ENCODE peak calls at places on chromosomes 16 and 17, in nine cellular contexts. O is A549, Z is astrocyte of the cerebellum, X is fibroblast of lung, P is HCT116, E is choroid plexus epithelial cell, Q is ovary, D is stomach, N is osteoblast. U is an unnamed sample.

GRCh38 chr17:62592305-62593099 is 35.0 kb upstream of the MRC2 start:
- DNase-seq in X (no peak), E (peak), Q (no peak), D (no peak), Z (no peak), N (no peak), P (no peak), O (peak), U (peak)

GRCh38 chr17:28274591-28275265 is 44.3 kb upstream of the TMEM97 start:
- DNase-seq in X (no peak), Z (no peak), P (no peak), D (no peak), Q (no peak), O (no peak), N (peak), E (no peak), U (no peak)

GRCh38 chr17:62898239-62898864 is 67.7 kb upstream of the TANC2 start:
- DNase-seq in X (no peak), Q (peak), E (peak), O (no peak), P (no peak), Z (no peak), D (no peak), N (peak), U (peak)

GRCh38 chr16:13527332-13527731 is 392.6 kb upstream of the ERCC4 start:
- DNase-seq in D (no peak), E (no peak), Z (no peak), O (no peak), P (no peak), X (no peak), Q (no peak), N (no peak), U (no peak)

GRCh38 chr17:48503747-48504146 is 27.1 kb downstream of the HOXB1 start:
- DNase-seq in Q (no peak), X (no peak), N (no peak), Z (no peak), E (no peak), O (no peak), P (no peak), D (no peak), U (no peak)

GRCh38 chr17:44473367-44473766 is 29.8 kb downstream of the GPATCH8 start:
- DNase-seq in O (no peak), P (no peak), Q (no peak), E (no peak), D (no peak), N (peak), Z (no peak), X (no peak), U (no peak)

GRCh38 chr17:41697122-41697962 is 8.7 kb downstream of the EIF1 start:
- DNase-seq in O (no peak), P (no peak), D (peak), E (peak), Z (no peak), Q (peak), X (peak), N (peak), U (peak)

GRCh38 chr17:66904760-66905637 is 59.5 kb upstream of the CACNG4 start:
- DNase-seq in E (peak), Q (peak), P (no peak), N (peak), D (peak), X (peak), Z (peak), O (peak), U (peak)

GRCh38 chr17:19502517-19502916 is 31.1 kb upstream of the SLC47A1 start:
- DNase-seq in X (no peak), Z (no peak), Q (no peak), E (no peak), P (no peak), O (no peak), N (no peak), D (no peak), U (no peak)

GRCh38 chr17:46979023-46979870 is at the start of gene RPRML:
- DNase-seq in O (peak), D (peak), N (peak), E (peak), Q (peak), Z (no peak), X (no peak), P (no peak), U (peak)

GRCh38 chr17:50262001-50262794 is 12.1 kb upstream of the TMEM92 start:
- DNase-seq in E (no peak), Q (no peak), O (no peak), N (peak), P (no peak), D (no peak), X (no peak), Z (no peak), U (no peak)

GRCh38 chr16:49859139-49859947 is 3.4 kb upstream of the ZNF423 start:
- DNase-seq in N (peak), Q (peak), D (no peak), X (no peak), O (no peak), P (no peak), E (no peak), Z (no peak), U (peak)

GRCh38 chr16:25110392-25110947 is 1.1 kb upstream of the LCMT1 start:
- DNase-seq in O (peak), Q (no peak), X (peak), N (no peak), E (peak), P (no peak), D (no peak), Z (no peak), U (no peak)

GRCh38 chr16:8874388-8874787 is 5.6 kb upstream of the CARHSP1 start:
- DNase-seq in D (no peak), E (no peak), N (peak), P (no peak), O (no peak), Z (no peak), X (peak), Q (no peak), U (peak)

GRCh38 chr17:27400991-27401390 is 55.3 kb upstream of the KSR1 start:
- DNase-seq in Q (no peak), E (no peak), N (no peak), O (no peak), D (peak), Z (no peak), X (no peak), P (no peak), U (no peak)

GRCh38 chr17:77774182-77774581 is 184.3 kb upstream of the TNRC6C start:
- DNase-seq in E (no peak), N (peak), D (no peak), O (no peak), P (no peak), X (no peak), Q (no peak), Z (no peak), U (no peak)

GRCh38 chr16:65509172-65509571 is 387.3 kb upstream of the CDH11 start:
- DNase-seq in Z (no peak), D (no peak), N (no peak), P (no peak), Q (no peak), X (no peak), O (no peak), E (no peak), U (no peak)

GRCh38 chr16:2475413-2476344 is 752 bp downstream of the TBC1D24 start:
- DNase-seq in P (no peak), X (no peak), D (peak), Q (no peak), E (no peak), N (no peak), Z (no peak), O (no peak), U (no peak)

GRCh38 chr17:38669520-38669919 is 5.2 kb downstream of the EPOP start:
- DNase-seq in Q (no peak), O (no peak), X (no peak), N (peak), D (no peak), E (no peak), P (no peak), Z (no peak), U (no peak)

GRCh38 chr16:28053461-28053860 is 10.1 kb downstream of the GSG1L start:
- DNase-seq in N (peak), O (no peak), Z (no peak), E (no peak), Q (no peak), X (no peak), D (no peak), P (no peak), U (no peak)

GRCh38 chr16:78748471-78748929 is 649.0 kb downstream of the WWOX start:
- DNase-seq in Q (no peak), O (no peak), D (no peak), X (no peak), P (no peak), N (no peak), Z (no peak), E (no peak), U (no peak)

GRCh38 chr17:40371261-40371929 is 6.9 kb upstream of the GJD3 start:
- DNase-seq in O (peak), N (peak), Z (no peak), Q (no peak), X (no peak), P (peak), E (no peak), D (no peak), U (no peak)

GRCh38 chr16:79437764-79438728 is 162.5 kb downstream of the MAF start:
- DNase-seq in Q (peak), Z (peak), X (no peak), P (no peak), N (no peak), E (peak), O (no peak), D (no peak), U (no peak)

GRCh38 chr17:34366051-34366450 is 3.0 kb upstream of the CCL1 start:
- DNase-seq in N (no peak), E (no peak), Q (no peak), Z (no peak), P (no peak), X (no peak), D (no peak), O (no peak), U (no peak)

GRCh38 chr16:56914896-56915295 is 17.0 kb upstream of the HERPUD1 start:
- DNase-seq in O (no peak), N (no peak), X (no peak), Q (no peak), D (no peak), P (no peak), Z (no peak), E (no peak), U (no peak)

GRCh38 chr16:22324787-22325597 is 27.8 kb downstream of the POLR3E start:
- DNase-seq in P (no peak), N (peak), O (no peak), D (no peak), X (no peak), Z (no peak), E (no peak), Q (no peak), U (no peak)

GRCh38 chr16:87780385-87780989 is 14.7 kb upstream of the KLHDC4 start:
- DNase-seq in Z (no peak), N (peak), O (no peak), Q (no peak), P (no peak), D (peak), X (no peak), E (peak), U (peak)

GRCh38 chr17:77717941-77718668 is 240.4 kb upstream of the TNRC6C start:
- DNase-seq in N (no peak), O (no peak), P (no peak), Q (no peak), X (no peak), Z (no peak), D (no peak), E (no peak), U (no peak)

GRCh38 chr17:77555741-77556291 is 402.7 kb upstream of the TNRC6C start:
- DNase-seq in Q (no peak), Z (peak), P (no peak), D (no peak), E (peak), O (peak), N (peak), X (peak), U (peak)

GRCh38 chr17:75925103-75925502 is 15.7 kb downstream of the FBF1 start:
- DNase-seq in D (no peak), P (no peak), Q (no peak), O (no peak), Z (no peak), X (no peak), N (peak), E (no peak), U (no peak)

GRCh38 chr17:81064746-81065475 is 30.0 kb downstream of the BAIAP2 start:
- DNase-seq in N (peak), Z (no peak), D (peak), Q (no peak), P (no peak), X (no peak), O (no peak), E (peak), U (peak)

GRCh38 chr17:9268546-9268945 is 247.2 kb downstream of the NTN1 start:
- DNase-seq in N (no peak), O (no peak), D (no peak), Q (no peak), X (no peak), Z (no peak), E (no peak), P (no peak), U (no peak)

GRCh38 chr17:14042411-14042810 is 26.9 kb upstream of the COX10 start:
- DNase-seq in P (no peak), E (no peak), O (no peak), Q (no peak), X (no peak), D (no peak), Z (no peak), N (peak), U (no peak)

GRCh38 chr17:1999557-2000251 is 25.4 kb downstream of the RTN4RL1 start:
- DNase-seq in X (peak), N (peak), O (peak), Q (peak), Z (no peak), P (no peak), D (peak), E (peak), U (peak)

GRCh38 chr16:47858333-47859067 is 297.3 kb downstream of the ABCC12 start:
- DNase-seq in Z (no peak), X (no peak), E (peak), Q (no peak), N (no peak), P (no peak), O (no peak), D (no peak), U (no peak)

GRCh38 chr16:22373662-22374310 is 633 bp downstream of the CDR2 start:
- DNase-seq in E (no peak), P (no peak), Z (no peak), Q (peak), D (peak), N (no peak), O (no peak), X (no peak), U (peak)

GRCh38 chr17:56792267-56792666 is 41.5 kb downstream of the C17orf67 start:
- DNase-seq in P (no peak), X (no peak), N (no peak), O (no peak), D (no peak), Q (no peak), E (no peak), Z (no peak), U (no peak)

GRCh38 chr16:87233928-87234327 is 83.3 kb downstream of the C16orf95 start:
- DNase-seq in N (peak), P (no peak), E (peak), Q (no peak), Z (peak), O (peak), D (no peak), X (peak), U (peak)

DNA sequence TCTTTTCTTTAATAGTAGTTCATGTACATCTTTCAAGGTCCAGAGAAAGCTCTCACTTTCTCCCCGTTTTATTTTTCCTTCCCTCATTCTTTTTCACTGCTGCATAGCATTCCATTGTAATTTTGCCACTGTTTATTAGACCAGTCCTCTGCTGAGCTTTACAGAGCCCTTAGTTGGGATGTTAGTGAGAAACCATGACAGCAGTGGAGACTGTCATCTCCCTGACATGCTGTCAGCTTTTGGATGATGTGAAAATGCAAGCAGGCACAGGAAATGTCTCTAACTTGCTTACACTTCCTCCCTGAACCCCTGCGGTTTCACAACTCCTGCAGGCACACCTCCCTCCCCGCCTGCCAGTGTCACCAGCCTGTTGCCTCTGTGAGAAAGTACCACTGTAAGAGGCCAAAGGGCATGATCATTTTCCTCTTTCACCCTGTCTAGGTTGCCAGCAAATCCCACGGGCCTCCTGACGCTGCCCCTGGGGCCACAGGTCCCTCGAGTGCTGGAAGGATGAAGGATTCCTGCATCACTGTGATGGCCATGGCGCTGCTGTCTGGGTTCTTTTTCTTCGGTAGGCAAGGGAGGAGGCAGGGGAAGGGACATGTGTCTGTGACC is at the start of gene ITGAL:
- DNase-seq in Z (no peak), D (peak), Q (no peak), P (no peak), N (no peak), X (no peak), O (no peak), E (no peak), U (no peak)
- TF ChIP-seq CTCF in Z (no peak), D (no peak), Q (no peak), P (no peak), N (no peak), X (no peak), O (no peak), E (no peak), U (no peak)

GRCh38 chr17:74432484-74433391 is 850 bp downstream of the GPRC5C start:
- DNase-seq in E (no peak), Q (peak), N (peak), P (no peak), Z (no peak), D (no peak), O (no peak), X (no peak), U (no peak)
- H3K4me3 ChIP-seq in E (no peak), Q (peak), N (no peak), P (peak), Z (peak), D (peak), O (peak), X (no peak), U (no peak)

DNA sequence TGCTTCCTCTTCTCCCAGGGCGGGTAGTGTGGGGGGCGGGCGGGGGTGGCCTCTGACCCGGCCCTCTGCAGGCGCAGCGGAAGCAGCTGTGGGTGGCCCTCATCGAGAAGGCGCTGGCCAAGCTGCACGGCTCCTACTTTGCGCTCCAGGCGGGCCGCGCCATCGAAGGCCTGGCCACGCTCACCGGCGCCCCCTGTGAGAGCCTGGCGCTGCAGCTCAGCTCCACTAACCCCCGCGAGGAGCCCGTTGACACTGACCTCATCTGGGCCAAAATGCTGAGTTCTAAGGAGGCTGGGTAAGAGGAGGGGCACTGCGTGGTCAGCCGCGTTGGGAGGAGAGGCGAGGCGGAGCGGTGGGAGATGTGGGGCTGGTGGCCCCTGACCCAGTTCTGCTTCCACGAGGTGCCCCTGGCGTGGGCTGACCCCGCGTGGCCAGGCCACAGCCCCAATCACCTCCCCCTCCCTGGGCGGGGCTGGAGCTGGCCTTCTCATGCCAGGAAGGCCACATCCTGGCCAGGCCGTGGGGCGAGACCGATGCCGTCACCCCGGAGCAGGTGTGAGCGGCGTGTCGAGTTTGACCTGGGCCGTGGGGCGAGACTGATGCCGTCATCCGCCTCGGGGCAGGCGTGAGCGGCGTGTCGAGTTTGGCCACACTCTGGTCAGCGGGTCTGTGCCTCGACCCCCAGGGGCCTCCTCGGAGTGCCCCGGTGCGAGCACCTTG is 10.5 kb upstream of the PRR35 start:
- DNase-seq in O (no peak), D (no peak), P (no peak), E (no peak), X (no peak), N (no peak), Q (no peak), Z (no peak), U (no peak)
- TF ChIP-seq CTCF in O (no peak), D (no peak), P (peak), E (peak), X (no peak), N (no peak), Q (no peak), Z (no peak), U (no peak)

DNA sequence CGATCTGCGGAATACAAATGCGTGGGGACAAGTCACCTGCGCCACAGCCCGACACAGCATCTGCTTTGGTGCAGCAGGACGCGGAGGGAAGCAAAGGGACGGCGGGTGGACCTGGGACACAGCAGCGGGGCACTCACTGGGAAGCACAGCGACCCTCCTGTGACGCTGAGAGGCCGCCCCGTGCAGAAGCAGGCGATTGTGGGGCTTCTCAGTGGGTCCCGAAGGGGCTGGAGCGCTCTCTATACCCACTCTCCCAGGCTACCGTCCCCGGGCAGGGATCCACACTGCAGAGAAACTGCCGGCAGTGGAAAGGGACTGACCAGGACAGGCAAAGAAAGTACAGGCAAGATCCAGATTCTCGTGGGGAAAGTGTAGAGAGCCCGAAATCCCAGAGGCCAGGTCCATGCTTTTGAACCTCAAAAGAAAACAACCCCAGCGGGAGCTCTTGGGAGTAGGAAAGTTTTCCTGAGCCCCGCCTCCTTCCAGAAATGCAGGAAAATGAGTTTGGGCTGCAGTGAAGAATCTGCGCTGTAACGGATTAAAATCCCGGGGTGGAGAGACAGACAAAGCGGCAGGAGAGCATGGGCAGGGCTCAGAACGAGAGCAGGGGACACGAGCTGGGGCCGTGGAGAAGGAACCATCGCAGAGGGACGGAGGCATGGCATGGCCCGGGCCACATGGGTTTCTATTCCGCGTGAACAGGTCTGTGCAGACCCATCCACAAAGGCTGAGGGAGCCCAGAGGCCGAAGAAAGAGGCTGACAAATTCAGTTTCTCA is 12.7 kb downstream of the COX4I1 start:
- DNase-seq in Q (no peak), X (no peak), Z (no peak), N (peak), O (no peak), P (no peak), E (no peak), D (no peak), U (no peak)
- H3K4me3 ChIP-seq in Q (no peak), X (no peak), Z (no peak), N (no peak), O (no peak), P (no peak), E (no peak), D (no peak), U (no peak)

GRCh38 chr17:68600123-68600880 is 865 bp downstream of the FAM20A start:
- DNase-seq in D (peak), Z (no peak), E (no peak), Q (peak), X (no peak), O (peak), N (peak), P (no peak), U (peak)
- TF ChIP-seq CTCF in D (peak), Z (no peak), E (peak), Q (peak), X (peak), O (peak), N (no peak), P (no peak), U (peak)

GRCh38 chr16:12255919-12256665 is 279.6 kb downstream of the SNX29 start:
- DNase-seq in O (no peak), Q (no peak), P (no peak), X (no peak), D (no peak), Z (no peak), E (no peak), N (no peak), U (no peak)

GRCh38 chr16:12258806-12259205 is 282.3 kb downstream of the SNX29 start:
- DNase-seq in E (no peak), N (peak), Z (no peak), Q (no peak), O (no peak), P (no peak), D (no peak), X (no peak), U (no peak)

GRCh38 chr16:12256880-12257279 is 280.3 kb downstream of the SNX29 start:
- DNase-seq in P (no peak), E (peak), Z (no peak), X (no peak), O (no peak), D (no peak), Q (no peak), N (peak), U (no peak)

GRCh38 chr16:12259258-12259657 is 282.7 kb downstream of the SNX29 start:
- DNase-seq in N (peak), Z (no peak), D (no peak), Q (no peak), P (no peak), O (no peak), E (no peak), X (no peak), U (no peak)

GRCh38 chr16:12257926-12258561 is 281.5 kb downstream of the SNX29 start:
- DNase-seq in O (peak), Q (no peak), Z (no peak), N (peak), E (no peak), P (no peak), X (no peak), D (no peak), U (no peak)
- H3K4me3 ChIP-seq in O (no peak), Q (no peak), Z (no peak), N (no peak), E (no peak), P (no peak), X (no peak), D (no peak), U (no peak)

U was measured in cardiac fibroblast.